ENCODE peak calls at places on chromosomes 5 and 9, in four cellular contexts. C, J, F and A are unnamed samples.
A peak's percentile ranks its signal among the peaks of the same experiment; 100 is the strongest.

GRCh38 chr5:151228986-151229385 is 5.1 kb upstream of the CCDC69 start:
- DNase-seq in C (no peak), J (no peak), F (no peak), A (no peak)

GRCh38 chr5:132275367-132276220 is 18.1 kb downstream of the PDLIM4 start:
- DNase-seq in C (no peak), J (no peak), F (no peak), A (no peak)

GRCh38 chr5:41510176-41510831 is at the start of gene PLCXD3:
- DNase-seq in C (peak; percentile 36), J (peak; percentile 69), F (no peak), A (no peak)

GRCh38 chr5:96714450-96714849 is 52.3 kb downstream of the CAST start:
- DNase-seq in C (no peak), J (no peak), F (no peak), A (no peak)

GRCh38 chr9:38017149-38017884 is 51.7 kb downstream of the SHB start:
- DNase-seq in C (peak; percentile 85), J (peak; percentile 80), F (no peak), A (no peak)

GRCh38 chr5:132225165-132226032 is 2.3 kb downstream of the P4HA2 start:
- DNase-seq in C (no peak), J (peak; percentile 35), F (peak; percentile 19), A (no peak)

GRCh38 chr5:527646-528591 is 3.7 kb upstream of the SLC9A3 start:
- DNase-seq in C (no peak), J (peak; percentile 68), F (no peak), A (no peak)

GRCh38 chr5:150637245-150638052 is 3.0 kb upstream of the SYNPO start:
- DNase-seq in C (no peak), J (no peak), F (no peak), A (peak; percentile 75)

GRCh38 chr5:67720162-67720772 is 495.3 kb upstream of the PIK3R1 start:
- DNase-seq in C (no peak), J (no peak), F (no peak), A (no peak)

GRCh38 chr9:8857330-8858249 is 1058.0 kb upstream of the DMAC1 start:
- DNase-seq in C (peak; percentile 77), J (peak; percentile 72), F (no peak), A (no peak)

GRCh38 chr5:120151181-120151580 is 312.9 kb upstream of the PRR16 start:
- DNase-seq in C (no peak), J (no peak), F (no peak), A (no peak)

GRCh38 chr9:81266674-81267073 is 422.7 kb downstream of the TLE1 start:
- DNase-seq in C (no peak), J (no peak), F (no peak), A (no peak)

GRCh38 chr9:137971477-137972138 is 94.0 kb downstream of the CACNA1B start:
- DNase-seq in C (no peak), J (peak; percentile 8), F (no peak), A (no peak)

GRCh38 chr9:95171001-95171400 is 146.5 kb downstream of the FANCC start:
- DNase-seq in C (no peak), J (no peak), F (no peak), A (no peak)

GRCh38 chr5:4065472-4066320 is 470.1 kb downstream of the IRX1 start:
- DNase-seq in C (no peak), J (no peak), F (no peak), A (no peak)

GRCh38 chr9:4144869-4145268 is 155.0 kb downstream of the GLIS3 start:
- DNase-seq in C (no peak), J (no peak), F (no peak), A (no peak)

GRCh38 chr5:99169309-99169708 is 240.5 kb upstream of the CHD1 start:
- DNase-seq in C (no peak), J (no peak), F (no peak), A (no peak)

GRCh38 chr9:69307446-69308216 is 17.4 kb upstream of the ENTREP1 start:
- DNase-seq in C (peak; percentile 17), J (no peak), F (no peak), A (no peak)

GRCh38 chr5:100904259-100904822 is 1.3 kb upstream of the ST8SIA4 start:
- DNase-seq in C (no peak), J (no peak), F (no peak), A (no peak)

GRCh38 chr5:123696948-123697347 is 185.0 kb downstream of the CSNK1G3 start:
- DNase-seq in C (no peak), J (no peak), F (no peak), A (no peak)

GRCh38 chr5:178152491-178153444 is 917 bp downstream of the NHP2 start:
- DNase-seq in C (no peak), J (no peak), F (no peak), A (no peak)

GRCh38 chr9:124448019-124448418 is 2.2 kb upstream of the ADGRD2 start:
- DNase-seq in C (no peak), J (no peak), F (no peak), A (no peak)

GRCh38 chr9:28774433-28775029 is 1201.2 kb upstream of the C9orf72 start:
- DNase-seq in C (no peak), J (peak; percentile 34), F (no peak), A (peak; percentile 18)

GRCh38 chr5:172666251-172666650 is 25.2 kb downstream of the NEURL1B start:
- DNase-seq in C (peak; percentile 55), J (no peak), F (peak; percentile 56), A (peak; percentile 24)

GRCh38 chr9:126157409-126157808 is 169.2 kb upstream of the MVB12B start:
- DNase-seq in C (no peak), J (no peak), F (no peak), A (no peak)

GRCh38 chr9:95060246-95060645 is 257.3 kb downstream of the FANCC start:
- DNase-seq in C (no peak), J (no peak), F (no peak), A (no peak)

GRCh38 chr5:60959156-60959555 is 14.2 kb downstream of the NDUFAF2 start:
- DNase-seq in C (no peak), J (peak; percentile 14), F (no peak), A (no peak)

GRCh38 chr5:58363444-58363843 is 96.4 kb downstream of the PLK2 start:
- DNase-seq in C (no peak), J (no peak), F (no peak), A (no peak)

DNA sequence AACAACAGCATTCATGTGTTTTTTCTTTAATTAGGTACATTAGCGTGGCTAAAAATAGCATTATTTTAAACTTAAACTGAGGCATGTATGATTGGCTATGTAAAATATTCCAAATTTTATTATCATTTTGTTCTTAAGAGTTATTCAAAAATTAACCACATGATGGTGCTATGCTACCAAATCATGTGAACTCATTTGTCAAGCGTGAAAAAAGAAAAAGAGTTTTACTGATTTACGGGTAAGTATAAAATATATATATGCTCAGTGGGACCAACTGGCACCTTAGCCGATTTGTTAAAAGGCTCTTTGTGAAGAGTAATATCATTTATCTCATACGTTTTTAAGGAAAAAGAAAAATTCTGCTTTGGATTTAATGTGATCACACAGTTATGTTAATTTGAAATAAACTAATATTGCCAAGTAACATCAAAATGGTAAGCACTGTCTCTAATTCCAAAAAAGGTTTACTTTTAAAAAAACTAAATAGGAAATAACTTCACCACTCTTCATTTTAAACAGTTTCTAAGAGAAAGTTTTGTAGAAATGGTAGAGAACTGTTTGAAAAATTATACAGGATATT is 1042.3 kb downstream of the CDH12 start:
- DNase-seq in C (no peak), J (no peak), F (peak; percentile 10), A (peak; percentile 8)
- TF ChIP-seq FOXJ3 in C (no peak), J (no peak), F (no peak), A (no peak)

GRCh38 chr5:23507278-23507685 is at the start of gene PRDM9:
- DNase-seq in C (peak; percentile 88), J (peak; percentile 68), F (peak; percentile 16), A (peak; percentile 61)
- TF ChIP-seq FOXJ3 in C (no peak), J (no peak), F (no peak), A (no peak)

GRCh38 chr5:31186672-31187267 is 6.7 kb upstream of the CDH6 start:
- DNase-seq in C (no peak), J (peak; percentile 37), F (peak; percentile 49), A (peak; percentile 37)
- TF ChIP-seq FOXJ3 in C (no peak), J (no peak), F (no peak), A (no peak)

DNA sequence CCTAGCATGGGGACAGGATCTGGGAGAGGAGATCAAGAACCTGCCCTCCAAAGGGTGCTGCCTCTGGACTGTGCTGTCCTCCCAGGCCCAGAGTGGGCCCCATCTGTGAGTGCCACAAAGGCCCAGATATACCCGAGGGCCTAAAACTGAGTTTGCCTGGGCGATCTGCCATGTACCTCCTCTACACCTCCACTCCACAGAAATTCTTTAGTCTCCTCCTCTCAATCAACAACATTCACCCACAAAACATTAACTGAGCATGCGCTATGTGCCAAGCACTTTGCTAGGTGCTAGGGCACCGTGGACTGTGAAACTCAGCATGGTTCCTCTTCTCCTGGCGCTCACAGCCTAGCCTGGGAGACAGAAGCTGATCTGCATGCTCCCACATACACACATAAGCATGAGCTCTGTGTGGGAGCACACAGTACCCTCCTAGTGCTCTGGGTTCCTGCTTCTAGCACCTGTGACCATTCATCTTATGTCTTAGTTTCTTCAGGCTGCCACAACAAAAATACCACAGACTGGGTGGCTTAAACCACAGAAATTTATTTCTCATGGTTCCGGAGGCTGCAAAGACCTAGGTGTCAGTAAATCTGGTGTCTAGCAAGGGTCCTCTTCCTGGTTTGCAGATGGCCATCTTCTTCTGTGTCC is 82.0 kb upstream of the FSTL4 start:
- DNase-seq in C (no peak), J (no peak), F (no peak), A (no peak)
- TF ChIP-seq FOXJ3 in C (no peak), J (no peak), F (no peak), A (no peak)

DNA sequence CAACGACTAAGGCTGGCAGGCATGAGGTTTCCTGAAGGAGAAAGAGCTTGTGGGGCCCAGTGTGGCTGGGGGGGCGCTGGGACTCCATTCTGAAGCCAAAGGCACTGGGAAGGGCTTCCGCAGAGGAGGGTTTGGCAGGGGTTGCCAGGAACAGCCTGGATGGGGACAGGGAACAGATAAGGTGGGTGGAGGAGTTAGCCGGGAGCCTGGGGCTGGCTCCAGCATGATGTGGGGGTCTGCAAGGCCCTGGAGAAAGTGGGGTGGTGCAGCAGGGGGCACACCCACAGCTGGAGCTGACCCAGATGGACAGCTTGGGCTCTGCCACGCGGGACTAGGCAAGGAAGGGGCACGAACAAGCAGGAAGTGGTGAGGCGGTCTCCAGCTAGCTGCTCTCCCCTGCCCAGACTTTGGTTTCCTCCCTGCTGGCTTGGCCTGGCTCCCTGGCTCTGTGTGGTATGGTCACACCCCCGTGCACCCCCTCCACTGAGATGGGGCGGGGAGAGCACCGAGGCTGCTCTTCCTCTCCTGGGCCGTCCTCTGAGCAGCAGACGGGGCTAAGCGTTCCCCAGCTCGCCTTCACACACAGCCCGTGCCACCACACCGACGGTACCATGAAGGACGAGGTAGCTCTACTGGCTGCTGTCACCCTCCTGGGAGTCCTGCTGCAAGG is at the start of gene LTC4S:
- DNase-seq in C (no peak), J (no peak), F (no peak), A (no peak)
- TF ChIP-seq FOXJ3 in C (no peak), J (no peak), F (no peak), A (no peak)

GRCh38 chr5:83270311-83270710 is 193.0 kb downstream of the XRCC4 start:
- DNase-seq in C (no peak), J (no peak), F (no peak), A (no peak)
- TF ChIP-seq FOXJ3 in C (no peak), J (no peak), F (no peak), A (no peak)